ENCODE peak calls at places on chromosome 22, in four cellular contexts. H, Z, I and O are unnamed samples.

GRCh38 chr22:30705710-30706651 is 11.3 kb downstream of the OSBP2 start:
- DNase-seq in H (peak), I (no peak), Z (no peak), O (no peak)

GRCh38 chr22:40377931-40378330 is 7.5 kb downstream of the SGSM3 start:
- DNase-seq in H (peak), Z (no peak), I (no peak), O (no peak)

GRCh38 chr22:17665884-17666283 is 27.3 kb downstream of the BCL2L13 start:
- DNase-seq in Z (no peak), H (no peak), I (peak), O (no peak)

GRCh38 chr22:42222140-42222539 is 48.3 kb downstream of the TCF20 start:
- DNase-seq in I (no peak), Z (no peak), H (peak), O (no peak)

GRCh38 chr22:44325718-44326548 is 13.2 kb upstream of the SHISAL1 start:
- DNase-seq in H (peak), Z (no peak), I (peak), O (no peak)

GRCh38 chr22:31998784-31999435 is 44.2 kb upstream of the SLC5A1 start:
- DNase-seq in Z (no peak), I (no peak), H (no peak), O (no peak)

GRCh38 chr22:42780070-42780540 is 59.4 kb upstream of the A4GALT start:
- DNase-seq in Z (peak), I (peak), H (peak), O (no peak)

GRCh38 chr22:10741210-10741609 is 4786.8 kb upstream of the OR11H1 start:
- DNase-seq in Z (no peak), H (no peak), I (no peak), O (no peak)

GRCh38 chr22:16912281-16912680 is 87.1 kb upstream of the XKR3 start:
- DNase-seq in Z (no peak), H (no peak), I (no peak), O (no peak)

GRCh38 chr22:19290400-19291217 is 910 bp downstream of the CLTCL1 start:
- DNase-seq in H (no peak), Z (peak), I (no peak), O (no peak)